ENCODE peak calls at places on chromosomes 2 and 18, in eight cellular contexts. W is Calu3; J is upper lobe of right lung; E is A172; K is WERI-Rb-1; U is activated CD8-positive, alpha-beta memory T cell treated with anti-CD3 and anti-CD28 coated beads, Interleukin-2, amount 50 U/mL, for 48 hours; S is fibroblast of the conjunctiva; H is fibroblast of mammary gland. Q is an unnamed sample.

GRCh38 chr2:157480182-157480961 is 36.5 kb upstream of the CYTIP start:
- DNase-seq in W (no peak), J (peak), E (no peak), K (no peak), U (no peak), S (peak), H (peak), Q (peak)

GRCh38 chr18:80192653-80193385 is 54.5 kb downstream of the PARD6G start:
- DNase-seq in W (no peak), J (no peak), E (no peak), K (no peak), U (no peak), S (no peak), H (no peak), Q (no peak)

GRCh38 chr18:9386872-9387271 is 52.3 kb downstream of the TWSG1 start:
- DNase-seq in W (no peak), J (no peak), E (no peak), K (no peak), U (no peak), S (no peak), H (no peak), Q (no peak)

GRCh38 chr2:101064868-101065549 is 62.9 kb downstream of the RPL31 start:
- DNase-seq in W (peak), J (no peak), E (peak), K (no peak), U (no peak), S (no peak), H (peak), Q (peak)

GRCh38 chr2:62505649-62506420 is at the start of gene TMEM17:
- DNase-seq in W (peak), J (peak), E (peak), K (peak), U (peak), S (peak), H (peak), Q (peak)

GRCh38 chr2:41966431-41966893 is 81.4 kb upstream of the PKDCC start:
- DNase-seq in W (peak), J (no peak), E (peak), K (no peak), U (no peak), S (peak), H (peak), Q (peak)

GRCh38 chr2:207054521-207054920 is 111.2 kb downstream of the KLF7 start:
- DNase-seq in W (no peak), J (no peak), E (no peak), K (no peak), U (no peak), S (no peak), H (peak), Q (no peak)

GRCh38 chr2:72754628-72755320 is 71.1 kb downstream of the EXOC6B start:
- DNase-seq in W (no peak), J (no peak), E (no peak), K (no peak), U (no peak), S (no peak), H (no peak), Q (no peak)

GRCh38 chr2:184597571-184597980 is 753 bp upstream of the ZNF804A start:
- DNase-seq in W (no peak), J (no peak), E (peak), K (peak), U (no peak), S (no peak), H (peak), Q (no peak)

GRCh38 chr2:121237980-121238665 is 46.9 kb downstream of the TFCP2L1 start:
- DNase-seq in W (no peak), J (peak), E (peak), K (no peak), U (no peak), S (no peak), H (peak), Q (no peak)

GRCh38 chr18:77131100-77131651 is 1.4 kb downstream of the MBP start:
- DNase-seq in W (peak), J (peak), E (no peak), K (no peak), U (peak), S (no peak), H (peak), Q (peak)

GRCh38 chr2:88199912-88200682 is 30.0 kb downstream of the THNSL2 start:
- DNase-seq in W (peak), J (peak), E (no peak), K (peak), U (peak), S (no peak), H (no peak), Q (peak)

GRCh38 chr2:159091981-159092380 is 123.5 kb downstream of the TANC1 start:
- DNase-seq in W (no peak), J (no peak), E (no peak), K (no peak), U (no peak), S (no peak), H (no peak), Q (no peak)

GRCh38 chr2:60764736-60765534 is 8.9 kb downstream of the PAPOLG start:
- DNase-seq in W (no peak), J (no peak), E (peak), K (no peak), U (no peak), S (no peak), H (peak), Q (no peak)

GRCh38 chr2:71101656-71102055 is 28.4 kb downstream of the MCEE start:
- DNase-seq in W (no peak), J (no peak), E (peak), K (no peak), U (no peak), S (no peak), H (peak), Q (no peak)

GRCh38 chr2:240432820-240433801 is 2.4 kb upstream of the GPC1 start:
- DNase-seq in W (no peak), J (peak), E (no peak), K (peak), U (peak), S (no peak), H (no peak), Q (peak)

GRCh38 chr18:72692086-72692485 is 147.9 kb upstream of the CBLN2 start:
- DNase-seq in W (peak), J (no peak), E (no peak), K (no peak), U (no peak), S (no peak), H (no peak), Q (peak)

GRCh38 chr2:214713080-214713830 is 96.2 kb downstream of the BARD1 start:
- DNase-seq in W (no peak), J (no peak), E (no peak), K (no peak), U (no peak), S (no peak), H (no peak), Q (peak)

GRCh38 chr18:48875942-48876511 is 74.7 kb downstream of the SMAD7 start:
- DNase-seq in W (no peak), J (peak), E (no peak), K (peak), U (no peak), S (no peak), H (no peak), Q (no peak)

GRCh38 chr2:74181739-74182138 is 3.1 kb upstream of the MOB1A start:
- DNase-seq in W (no peak), J (no peak), E (no peak), K (peak), U (peak), S (no peak), H (no peak), Q (no peak)

GRCh38 chr2:54106631-54107454 is 8.6 kb upstream of the ACYP2 start:
- DNase-seq in W (peak), J (no peak), E (peak), K (peak), U (no peak), S (peak), H (peak), Q (peak)

GRCh38 chr2:189521686-189522434 is 58.7 kb downstream of the SLC40A1 start:
- DNase-seq in W (no peak), J (no peak), E (no peak), K (no peak), U (no peak), S (no peak), H (no peak), Q (no peak)

GRCh38 chr18:58247363-58247834 is 203.4 kb downstream of the NEDD4L start:
- DNase-seq in W (no peak), J (peak), E (no peak), K (no peak), U (no peak), S (no peak), H (no peak), Q (peak)

GRCh38 chr2:217946071-217946470 is 56.7 kb downstream of the TNS1 start:
- DNase-seq in W (no peak), J (peak), E (no peak), K (no peak), U (no peak), S (no peak), H (no peak), Q (no peak)

Q was measured in body of pancreas.